ENCODE peak calls at places on chromosomes 7 and 10, in five cellular contexts. S is effector memory CD8-positive, alpha-beta T cell; O is substantia nigra; Q is adipocyte; U is GM23248. X is an unnamed sample.

GRCh38 chr7:120805636-120806388 is 52.1 kb downstream of the TSPAN12 start:
- DNase-seq in S (peak; percentile 37), O (no peak), Q (peak; percentile 83), U (peak; percentile 62), X (peak; percentile 60)

GRCh38 chr7:74656421-74656910 is 1.1 kb upstream of the GTF2I start:
- DNase-seq in S (peak; percentile 13), O (peak; percentile 49), Q (peak; percentile 75), U (peak; percentile 60), X (peak; percentile 62)

GRCh38 chr7:107404740-107405537 is 64.9 kb upstream of the GPR22 start:
- DNase-seq in S (no peak), O (no peak), Q (no peak), U (no peak), X (no peak)

GRCh38 chr7:107133396-107133795 is 35.4 kb upstream of the HBP1 start:
- DNase-seq in S (no peak), O (no peak), Q (no peak), U (no peak), X (no peak)

GRCh38 chr7:17099083-17099973 is 199.1 kb upstream of the AHR start:
- DNase-seq in S (no peak), O (no peak), Q (peak; percentile 35), U (peak; percentile 37), X (peak; percentile 98)

GRCh38 chr10:1652151-1652550 is 85.2 kb downstream of the ADARB2 start:
- DNase-seq in S (no peak), O (no peak), Q (no peak), U (no peak), X (no peak)

GRCh38 chr7:40162516-40162915 is 27.7 kb downstream of the SUGCT start:
- DNase-seq in S (no peak), O (no peak), Q (no peak), U (peak; percentile 7), X (peak; percentile 38)

GRCh38 chr7:95811846-95812445 is 39.6 kb downstream of the DYNC1I1 start:
- DNase-seq in S (no peak), O (no peak), Q (peak; percentile 6), U (peak; percentile 37), X (peak; percentile 19)

GRCh38 chr7:36820527-36821170 is 96.4 kb upstream of the AOAH start:
- DNase-seq in S (no peak), O (no peak), Q (peak; percentile 76), U (peak; percentile 47), X (peak; percentile 56)

GRCh38 chr10:86440874-86441838 is 74.6 kb upstream of the GRID1 start:
- DNase-seq in S (no peak), O (no peak), Q (peak; percentile 62), U (peak; percentile 92), X (peak; percentile 67)

GRCh38 chr7:158432369-158433270 is 155.0 kb downstream of the PTPRN2 start:
- DNase-seq in S (no peak), O (no peak), Q (no peak), U (no peak), X (peak; percentile 16)

X was measured in M059J.